ENCODE peak calls at places on chromosomes 16 and 17, in ten cellular contexts. V is AG20443, Z is tibial nerve, L is AG08395, W is left ventricle myocardium inferior, H is activated T-cell treated with anti-CD3 and anti-CD28 coated beads for 1 hour, T is choroid plexus epithelial cell, X is amniotic stem cell, G is amygdala, A is type B pancreatic cell. D is an unnamed sample.

GRCh38 chr17:42387663-42388380 is 420 bp downstream of the STAT3 start:
- DNase-seq in X (no peak), L (no peak), V (peak), T (peak), Z (no peak), W (peak), G (no peak), H (peak), A (no peak), D (no peak)

GRCh38 chr17:71709974-71710373 is 410.8 kb upstream of the SOX9 start:
- DNase-seq in Z (no peak), L (peak), G (no peak), W (no peak), H (no peak), T (no peak), V (peak), X (no peak), A (no peak), D (no peak)

GRCh38 chr17:80584171-80584905 is 39.7 kb downstream of the RPTOR start:
- DNase-seq in H (no peak), Z (no peak), A (no peak), L (no peak), G (no peak), T (peak), X (no peak), V (no peak), W (no peak), D (no peak)

GRCh38 chr17:65208753-65209152 is 71.6 kb downstream of the RGS9 start:
- DNase-seq in W (no peak), G (no peak), A (no peak), X (no peak), V (no peak), L (no peak), Z (no peak), T (no peak), H (no peak), D (no peak)

GRCh38 chr17:36918260-36918691 is 19.0 kb upstream of the LHX1 start:
- DNase-seq in A (no peak), G (no peak), X (no peak), Z (no peak), W (no peak), V (no peak), L (no peak), H (no peak), T (peak), D (no peak)

GRCh38 chr17:45333702-45334092 is 16.9 kb upstream of the MAP3K14 start:
- DNase-seq in A (no peak), G (no peak), T (no peak), V (no peak), W (no peak), Z (no peak), H (no peak), L (no peak), X (no peak), D (no peak)

GRCh38 chr16:719815-720506 is 985 bp upstream of the ANTKMT start:
- DNase-seq in X (no peak), A (no peak), G (no peak), V (no peak), Z (no peak), W (no peak), T (no peak), L (no peak), H (no peak), D (no peak)

GRCh38 chr17:75703591-75703990 is 17.7 kb upstream of the ITGB4 start:
- DNase-seq in V (no peak), T (no peak), G (no peak), A (no peak), X (no peak), H (no peak), W (no peak), L (no peak), Z (no peak), D (no peak)

GRCh38 chr17:77488531-77489238 is 347.9 kb downstream of the SEC14L1 start:
- DNase-seq in V (no peak), W (peak), G (no peak), L (no peak), H (no peak), X (no peak), T (no peak), Z (no peak), A (no peak), D (no peak)

GRCh38 chr16:86774931-86775330 is 196.6 kb downstream of the FOXL1 start:
- DNase-seq in X (no peak), W (no peak), G (no peak), T (no peak), A (no peak), H (no peak), V (no peak), Z (no peak), L (no peak), D (no peak)

GRCh38 chr16:59566446-59566845 is 832.3 kb upstream of the GOT2 start:
- DNase-seq in H (no peak), V (no peak), W (no peak), Z (no peak), T (no peak), L (peak), A (no peak), G (no peak), X (no peak), D (no peak)

GRCh38 chr16:75628351-75628750 is 5.3 kb upstream of the ADAT1 start:
- DNase-seq in Z (no peak), H (no peak), T (no peak), G (no peak), W (no peak), A (no peak), L (no peak), V (no peak), X (no peak), D (no peak)

GRCh38 chr17:21513012-21513570 is 136.9 kb downstream of the KCNJ12 start:
- DNase-seq in H (peak), V (peak), G (peak), T (peak), A (peak), L (peak), Z (peak), X (peak), W (peak), D (peak)

GRCh38 chr17:27105636-27106035 is 188.3 kb upstream of the WSB1 start:
- DNase-seq in X (no peak), W (no peak), A (no peak), Z (no peak), H (no peak), G (no peak), L (no peak), T (no peak), V (no peak), D (no peak)

GRCh38 chr17:58529275-58529674 is 14.8 kb upstream of the MTMR4 start:
- DNase-seq in H (no peak), X (no peak), G (peak), T (no peak), V (no peak), Z (no peak), A (no peak), W (no peak), L (no peak), D (no peak)

GRCh38 chr17:40072481-40073346 is 9.9 kb downstream of the THRA start:
- DNase-seq in V (no peak), A (no peak), G (no peak), Z (no peak), H (no peak), L (no peak), T (peak), W (no peak), X (no peak), D (no peak)

GRCh38 chr16:54446639-54447038 is 160.1 kb upstream of the IRX3 start:
- DNase-seq in A (no peak), W (peak), L (peak), Z (peak), H (no peak), X (no peak), T (peak), G (peak), V (peak), D (no peak)

GRCh38 chr16:76390476-76390875 is 113.3 kb downstream of the CNTNAP4 start:
- DNase-seq in V (no peak), X (no peak), T (no peak), A (no peak), L (no peak), Z (no peak), G (no peak), W (no peak), H (no peak), D (no peak)

GRCh38 chr17:37373530-37374159 is 2.1 kb upstream of the C17orf78 start:
- DNase-seq in Z (peak), V (peak), G (peak), X (peak), H (peak), T (peak), A (no peak), L (peak), W (peak), D (peak)

GRCh38 chr17:70588003-70588402 is 418.7 kb downstream of the KCNJ2 start:
- DNase-seq in Z (no peak), X (no peak), A (no peak), H (no peak), G (no peak), L (no peak), W (no peak), T (peak), V (no peak), D (no peak)

GRCh38 chr17:44221072-44221861 is 1.8 kb upstream of the UBTF start:
- DNase-seq in A (peak), T (peak), Z (peak), L (peak), X (peak), V (peak), H (peak), G (peak), W (peak), D (peak)

GRCh38 chr16:55760665-55761035 is 72.2 kb downstream of the CES1 start:
- DNase-seq in T (no peak), V (no peak), W (peak), X (no peak), A (no peak), G (no peak), Z (peak), L (no peak), H (no peak), D (no peak)

GRCh38 chr16:46949216-46949892 is 24.1 kb downstream of the DNAJA2 start:
- DNase-seq in L (no peak), X (no peak), W (no peak), T (peak), V (no peak), A (no peak), Z (no peak), G (no peak), H (no peak), D (no peak)

GRCh38 chr17:35312790-35313711 is 60.4 kb downstream of the SLFN11 start:
- DNase-seq in H (peak), L (peak), W (peak), X (peak), Z (no peak), G (no peak), T (peak), V (peak), A (no peak), D (peak)

GRCh38 chr17:81909966-81910839 is 996 bp downstream of the PCYT2 start:
- DNase-seq in A (no peak), H (no peak), W (no peak), T (no peak), V (no peak), Z (no peak), G (no peak), L (no peak), X (no peak), D (no peak)

GRCh38 chr16:89189358-89190025 is 10.8 kb downstream of the SLC22A31 start:
- DNase-seq in V (no peak), W (no peak), H (no peak), X (no peak), Z (no peak), L (no peak), A (no peak), T (no peak), G (no peak), D (no peak)

GRCh38 chr17:77212833-77213777 is 72.3 kb downstream of the SEC14L1 start:
- DNase-seq in V (no peak), W (no peak), Z (no peak), G (no peak), T (no peak), A (no peak), L (no peak), X (no peak), H (no peak), D (no peak)

GRCh38 chr17:59756236-59756818 is 48.9 kb downstream of the VMP1 start:
- DNase-seq in A (no peak), X (no peak), H (no peak), L (peak), T (peak), G (no peak), W (no peak), V (peak), Z (no peak), D (no peak)

GRCh38 chr17:15233022-15233805 is 31.9 kb downstream of the PMP22 start:
- DNase-seq in H (no peak), V (peak), L (peak), X (no peak), T (peak), A (no peak), W (no peak), Z (no peak), G (no peak), D (no peak)